ENCODE peak calls at places on chromosomes 13 and 19, in four cellular contexts. One of them, this sample, is unnamed.

GRCh38 chr19:33662391-33662790 is 40.6 kb downstream of the CHST8 start:
- DNase-seq in HepG2: no peak
- DNase-seq in K562: no peak
- DNase-seq in A549: no peak
- DNase-seq in this sample: no peak

GRCh38 chr19:14459703-14460102 is 15.5 kb downstream of the PTGER1 start:
- DNase-seq in K562: no peak
- DNase-seq in A549: no peak
- DNase-seq in HepG2: no peak
- DNase-seq in this sample: no peak

GRCh38 chr13:46489586-46490023 is 63.4 kb upstream of the LRCH1 start:
- DNase-seq in HepG2: no peak
- DNase-seq in K562: no peak
- DNase-seq in A549: no peak
- DNase-seq in this sample: no peak

GRCh38 chr13:66886248-66886647 is 343.9 kb downstream of the PCDH9 start:
- DNase-seq in K562: no peak
- DNase-seq in HepG2: no peak
- DNase-seq in A549: no peak
- DNase-seq in this sample: no peak

GRCh38 chr19:51139299-51140018 is 2.6 kb upstream of the SIGLEC7 start:
- DNase-seq in K562: no peak
- DNase-seq in A549: no peak
- DNase-seq in HepG2: no peak
- DNase-seq in this sample: no peak

GRCh38 chr19:49809155-49809986 is 3.7 kb downstream of the FUZ start:
- DNase-seq in A549: peak
- DNase-seq in HepG2: peak
- DNase-seq in K562: no peak
- DNase-seq in this sample: peak

GRCh38 chr13:40490086-40490723 is 176.2 kb downstream of the FOXO1 start:
- DNase-seq in K562: no peak
- DNase-seq in A549: no peak
- DNase-seq in HepG2: no peak
- DNase-seq in this sample: no peak

GRCh38 chr13:28707629-28708427 is 10.9 kb downstream of the SLC46A3 start:
- DNase-seq in HepG2: no peak
- DNase-seq in A549: no peak
- DNase-seq in K562: peak
- DNase-seq in this sample: no peak

GRCh38 chr13:40764587-40765403 is 6.2 kb downstream of the MRPS31 start:
- DNase-seq in K562: no peak
- DNase-seq in A549: no peak
- DNase-seq in HepG2: no peak
- DNase-seq in this sample: no peak

GRCh38 chr13:27334774-27335490 is 64.3 kb downstream of the RASL11A start:
- DNase-seq in HepG2: no peak
- DNase-seq in A549: no peak
- DNase-seq in K562: no peak
- DNase-seq in this sample: no peak

GRCh38 chr13:51328488-51328887 is 11.0 kb upstream of the SERPINE3 start:
- DNase-seq in HepG2: no peak
- DNase-seq in A549: no peak
- DNase-seq in K562: no peak
- DNase-seq in this sample: peak

GRCh38 chr13:19713186-19713965 is 69.4 kb downstream of the PSPC1 start:
- DNase-seq in K562: peak
- DNase-seq in A549: no peak
- DNase-seq in HepG2: no peak
- DNase-seq in this sample: no peak

GRCh38 chr13:76885203-76886004 is 801 bp downstream of the KCTD12 start:
- DNase-seq in HepG2: no peak
- DNase-seq in K562: peak
- DNase-seq in A549: peak
- DNase-seq in this sample: peak

GRCh38 chr13:36166051-36166450 is 34.9 kb upstream of the DCLK1 start:
- DNase-seq in HepG2: no peak
- DNase-seq in K562: no peak
- DNase-seq in A549: no peak
- DNase-seq in this sample: no peak

GRCh38 chr13:36163303-36163702 is 32.1 kb upstream of the DCLK1 start:
- DNase-seq in A549: no peak
- DNase-seq in K562: no peak
- DNase-seq in HepG2: no peak
- DNase-seq in this sample: no peak

GRCh38 chr13:36158606-36159005 is 27.4 kb upstream of the DCLK1 start:
- DNase-seq in K562: no peak
- DNase-seq in A549: no peak
- DNase-seq in HepG2: no peak
- DNase-seq in this sample: no peak

GRCh38 chr13:36160297-36160696 is 29.1 kb upstream of the DCLK1 start:
- DNase-seq in HepG2: no peak
- DNase-seq in K562: no peak
- DNase-seq in A549: no peak
- DNase-seq in this sample: no peak

DNA sequence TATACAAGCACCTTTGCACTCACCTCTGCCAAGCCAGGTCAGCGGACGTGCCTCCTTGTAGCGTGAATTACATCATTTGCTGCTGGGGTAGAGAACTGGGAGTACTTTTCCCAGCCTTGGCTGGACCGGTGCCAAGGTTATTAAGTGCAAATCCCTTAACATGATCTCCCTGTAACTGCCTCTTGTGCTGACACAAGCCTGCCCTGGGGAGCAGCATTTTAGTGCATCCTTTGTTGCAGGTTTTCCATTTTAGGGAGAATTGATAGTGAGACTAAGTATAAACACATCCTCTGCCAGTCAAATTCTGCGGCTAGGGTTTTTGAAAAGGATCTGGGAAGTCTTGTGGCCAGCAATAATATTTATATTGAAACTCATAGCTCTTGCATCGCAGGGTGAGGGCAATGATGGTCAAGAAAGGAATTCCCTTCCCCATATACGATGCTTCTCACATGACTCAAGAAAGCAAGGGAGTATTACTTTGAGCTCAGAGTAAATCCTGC is 32.7 kb upstream of the DCLK1 start:
- DNase-seq in HepG2: no peak
- DNase-seq in A549: no peak
- DNase-seq in K562: peak
- DNase-seq in this sample: no peak
- TF ChIP-seq HMGXB4 in HepG2: no peak
- TF ChIP-seq HMGXB4 in A549: no peak
- TF ChIP-seq HMGXB4 in K562: no peak
- TF ChIP-seq HMGXB4 in this sample: no peak

DNA sequence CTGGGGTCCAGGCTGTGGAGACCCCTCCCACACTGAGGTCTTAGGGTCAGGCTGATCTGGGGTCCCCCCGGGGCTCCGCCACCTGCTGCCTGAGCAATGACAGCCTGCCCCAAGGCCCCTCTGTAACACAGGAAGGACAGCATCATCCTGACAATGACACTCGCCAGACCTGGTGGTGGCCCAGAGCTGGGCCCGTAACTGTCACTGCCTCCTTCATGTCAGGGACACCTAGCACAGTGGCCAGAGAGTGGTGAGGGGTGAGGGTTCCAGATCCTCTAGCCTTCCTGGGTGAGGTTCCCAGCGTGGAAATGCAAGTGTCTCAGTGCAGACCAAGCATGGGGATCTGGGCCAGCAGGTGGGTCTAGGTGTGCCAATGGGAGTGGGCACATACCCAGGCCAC is 27.8 kb downstream of the OPA3 start:
- DNase-seq in K562: no peak
- DNase-seq in A549: no peak
- DNase-seq in HepG2: no peak
- DNase-seq in this sample: no peak
- TF ChIP-seq USF2 in K562: no peak
- TF ChIP-seq USF2 in A549: no peak
- TF ChIP-seq USF2 in HepG2: no peak
- TF ChIP-seq USF2 in this sample: no peak

DNA sequence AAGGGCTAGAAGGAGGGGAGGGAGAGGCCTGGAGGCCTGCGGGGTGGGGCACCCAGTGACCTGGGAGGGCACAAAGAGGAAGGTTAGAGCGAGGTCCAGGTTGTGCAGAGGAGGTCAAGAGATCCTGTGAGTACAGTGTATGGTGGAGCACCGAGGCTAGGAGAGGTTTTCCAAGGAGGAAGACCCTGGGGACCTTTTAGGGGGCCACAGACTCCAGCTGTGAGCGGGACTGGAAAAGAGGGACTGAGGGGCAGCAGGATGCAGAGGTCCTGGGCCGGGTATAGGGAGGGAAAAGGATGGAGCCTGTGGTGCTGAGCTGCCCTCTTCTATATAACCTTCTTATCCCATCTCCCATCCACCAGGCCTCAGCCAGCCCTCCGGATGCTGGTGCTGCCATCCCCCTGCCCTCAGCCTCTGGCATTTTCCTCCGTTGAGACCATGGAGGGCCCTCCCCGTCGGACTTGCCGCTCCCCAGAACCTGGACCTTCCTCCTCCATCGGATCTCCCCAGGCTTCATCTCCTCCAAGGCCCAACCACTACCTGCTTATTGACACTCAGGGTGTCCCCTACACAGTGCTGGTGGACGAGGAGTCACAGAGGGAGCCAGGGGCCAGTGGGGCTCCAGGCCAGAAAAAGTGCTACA is 863 bp downstream of the ZNF581 start:
- DNase-seq in HepG2: no peak
- DNase-seq in A549: no peak
- DNase-seq in K562: no peak
- DNase-seq in this sample: no peak
- TF ChIP-seq HMGXB4 in HepG2: no peak
- TF ChIP-seq HMGXB4 in A549: no peak
- TF ChIP-seq HMGXB4 in K562: no peak
- TF ChIP-seq HMGXB4 in this sample: no peak

DNA sequence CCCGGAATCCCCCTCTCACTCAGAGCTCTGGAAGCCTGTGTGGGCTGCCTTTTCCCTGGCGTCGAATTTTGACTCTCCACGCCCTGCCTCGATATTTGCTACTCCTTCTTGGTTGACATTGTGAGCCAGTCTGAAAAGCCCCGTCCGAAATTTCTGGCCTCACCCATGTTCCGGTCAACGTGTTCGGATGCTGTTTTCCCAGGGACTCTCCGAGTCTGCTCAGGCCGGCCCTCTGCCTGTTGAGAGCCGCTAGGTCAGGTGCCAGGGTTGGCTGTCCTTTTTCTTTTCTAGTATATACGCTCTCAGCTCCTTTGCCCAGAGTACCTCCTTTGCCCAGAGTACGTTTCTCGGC is 6.8 kb upstream of the DGKH start:
- DNase-seq in K562: peak
- DNase-seq in HepG2: no peak
- DNase-seq in A549: peak
- DNase-seq in this sample: peak
- TF ChIP-seq USF2 in K562: no peak
- TF ChIP-seq USF2 in HepG2: no peak
- TF ChIP-seq USF2 in A549: no peak
- TF ChIP-seq USF2 in this sample: no peak

GRCh38 chr13:62631124-62631523 is 1215.5 kb upstream of the PCDH20 start:
- DNase-seq in HepG2: no peak
- DNase-seq in A549: no peak
- DNase-seq in K562: no peak
- DNase-seq in this sample: no peak

GRCh38 chr13:62627226-62627625 is 1211.6 kb upstream of the PCDH20 start:
- DNase-seq in K562: no peak
- DNase-seq in A549: no peak
- DNase-seq in HepG2: no peak
- DNase-seq in this sample: no peak

GRCh38 chr13:62625214-62625613 is 1209.6 kb upstream of the PCDH20 start:
- DNase-seq in A549: no peak
- DNase-seq in K562: no peak
- DNase-seq in HepG2: no peak
- DNase-seq in this sample: no peak

GRCh38 chr13:62629618-62630017 is 1214.0 kb upstream of the PCDH20 start:
- DNase-seq in K562: no peak
- DNase-seq in A549: no peak
- DNase-seq in HepG2: no peak
- DNase-seq in this sample: no peak

DNA sequence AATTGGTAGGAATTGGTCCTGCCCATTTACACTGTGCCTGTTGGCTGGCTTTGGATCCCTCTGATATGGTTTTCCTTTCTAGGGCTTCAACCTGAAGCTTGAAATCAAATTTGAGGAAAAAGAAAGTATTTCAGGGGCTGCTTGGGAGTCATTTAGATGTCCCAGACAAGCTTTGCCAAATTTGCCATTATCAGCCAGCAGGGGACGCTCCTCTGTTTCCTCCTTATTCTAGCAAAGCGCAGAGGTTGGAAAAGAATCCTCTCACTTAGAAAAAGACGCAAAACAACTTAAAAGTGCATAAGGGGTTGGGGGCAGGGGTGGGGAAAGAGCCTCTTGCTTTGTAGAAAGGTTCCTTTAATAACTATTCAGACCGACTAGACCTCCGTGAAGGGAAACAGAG is 1211.1 kb upstream of the PCDH20 start:
- DNase-seq in HepG2: peak
- DNase-seq in A549: no peak
- DNase-seq in K562: no peak
- DNase-seq in this sample: peak
- TF ChIP-seq HMGXB4 in HepG2: no peak
- TF ChIP-seq HMGXB4 in A549: no peak
- TF ChIP-seq HMGXB4 in K562: no peak
- TF ChIP-seq HMGXB4 in this sample: no peak

GRCh38 chr13:112573710-112574109 is 14.2 kb downstream of the TUBGCP3 start:
- DNase-seq in HepG2: no peak
- DNase-seq in K562: no peak
- DNase-seq in A549: no peak
- DNase-seq in this sample: no peak
- TF ChIP-seq USF2 in HepG2: no peak
- TF ChIP-seq USF2 in K562: no peak
- TF ChIP-seq USF2 in A549: no peak
- TF ChIP-seq USF2 in this sample: no peak

GRCh38 chr13:35014606-35015005 is 72.5 kb downstream of the NBEA start:
- DNase-seq in A549: no peak
- DNase-seq in HepG2: no peak
- DNase-seq in K562: no peak
- DNase-seq in this sample: peak

GRCh38 chr13:35016362-35017148 is 74.5 kb downstream of the NBEA start:
- DNase-seq in HepG2: no peak
- DNase-seq in A549: no peak
- DNase-seq in K562: no peak
- DNase-seq in this sample: no peak
- TF ChIP-seq HMGXB4 in HepG2: no peak
- TF ChIP-seq HMGXB4 in A549: no peak
- TF ChIP-seq HMGXB4 in K562: no peak
- TF ChIP-seq HMGXB4 in this sample: no peak

This sample was measured in WTC11.